ENCODE peak calls at places on chromosomes 13 and 19, in seven cellular contexts. S is cardiac muscle cell, F is fibroblast of mammary gland, I is epithelial cell of esophagus, D is cardiac fibroblast, Y is heart left ventricle, O is uterus. N is an unnamed sample.

GRCh38 chr19:32351807-32352630 is 6.6 kb downstream of the ZNF507 start:
- DNase-seq in S (no peak), F (peak; percentile 71), I (no peak), D (peak; percentile 49), Y (no peak), O (no peak), N (peak; percentile 34)

GRCh38 chr19:409006-409514 is at the start of gene C2CD4C:
- DNase-seq in S (peak; percentile 59), F (no peak), I (peak; percentile 15), D (no peak), Y (peak; percentile 64), O (no peak), N (no peak)

GRCh38 chr13:60647547-60647946 is 250.5 kb downstream of the TDRD3 start:
- DNase-seq in S (no peak), F (no peak), I (no peak), D (no peak), Y (no peak), O (no peak), N (no peak)

GRCh38 chr19:42606660-42607351 is 12.1 kb upstream of the CEACAM8 start:
- DNase-seq in S (peak; percentile 18), F (peak; percentile 40), I (peak; percentile 72), D (peak; percentile 24), Y (peak; percentile 73), O (no peak), N (peak; percentile 54)

GRCh38 chr13:99687728-99688397 is 186.6 kb downstream of the TM9SF2 start:
- DNase-seq in S (no peak), F (no peak), I (no peak), D (no peak), Y (no peak), O (no peak), N (no peak)

GRCh38 chr13:70856706-70857105 is 748.5 kb upstream of the KLHL1 start:
- DNase-seq in S (no peak), F (no peak), I (peak; percentile 55), D (no peak), Y (no peak), O (no peak), N (peak; percentile 3)

GRCh38 chr19:50313812-50314536 is 15.2 kb downstream of the KCNC3 start:
- DNase-seq in S (peak; percentile 25), F (no peak), I (no peak), D (no peak), Y (no peak), O (no peak), N (no peak)

GRCh38 chr13:111913790-111914189 is 153.2 kb upstream of the SOX1 start:
- DNase-seq in S (no peak), F (no peak), I (no peak), D (no peak), Y (no peak), O (no peak), N (no peak)

GRCh38 chr13:42968906-42969305 is 23.1 kb downstream of the EPSTI1 start:
- DNase-seq in S (no peak), F (no peak), I (peak; percentile 85), D (no peak), Y (no peak), O (no peak), N (peak; percentile 63)

GRCh38 chr13:23701191-23701590 is 131.0 kb downstream of the TNFRSF19 start:
- DNase-seq in S (no peak), F (no peak), I (no peak), D (peak; percentile 26), Y (no peak), O (no peak), N (no peak)

GRCh38 chr13:33794576-33794975 is 23.4 kb upstream of the RFC3 start:
- DNase-seq in S (no peak), F (no peak), I (no peak), D (peak; percentile 27), Y (no peak), O (no peak), N (no peak)

GRCh38 chr13:99626461-99627082 is 125.3 kb downstream of the TM9SF2 start:
- DNase-seq in S (no peak), F (peak; percentile 63), I (peak; percentile 31), D (peak; percentile 52), Y (no peak), O (no peak), N (peak; percentile 46)

GRCh38 chr13:36543671-36544070 is 111.4 kb downstream of the CCNA1 start:
- DNase-seq in S (peak; percentile 64), F (no peak), I (no peak), D (no peak), Y (no peak), O (no peak), N (no peak)

GRCh38 chr13:30880756-30881155 is 25.3 kb upstream of the MEDAG start:
- DNase-seq in S (no peak), F (peak; percentile 98), I (peak; percentile 68), D (peak; percentile 89), Y (no peak), O (no peak), N (peak; percentile 83)

GRCh38 chr19:44741841-44742352 is 6.6 kb upstream of the BCL3 start:
- DNase-seq in S (no peak), F (peak; percentile 100), I (peak; percentile 100), D (peak; percentile 100), Y (peak; percentile 98), O (peak; percentile 99), N (peak; percentile 99)

GRCh38 chr19:45125360-45125759 is 32.4 kb downstream of the PPP1R37 start:
- DNase-seq in S (no peak), F (no peak), I (no peak), D (no peak), Y (no peak), O (no peak), N (no peak)

GRCh38 chr19:13729859-13730258 is 34.5 kb upstream of the MRI1 start:
- DNase-seq in S (no peak), F (peak; percentile 25), I (no peak), D (no peak), Y (no peak), O (no peak), N (no peak)

GRCh38 chr19:33953592-33953991 is 156.9 kb downstream of the KCTD15 start:
- DNase-seq in S (no peak), F (no peak), I (no peak), D (no peak), Y (no peak), O (no peak), N (no peak)

GRCh38 chr19:3506384-3507340 is 551 bp downstream of the FZR1 start:
- DNase-seq in S (peak; percentile 43), F (no peak), I (no peak), D (no peak), Y (no peak), O (peak; percentile 54), N (no peak)

GRCh38 chr19:58519087-58519354 is 589 bp downstream of the ZBTB45 start:
- DNase-seq in S (peak; percentile 87), F (peak; percentile 71), I (peak; percentile 81), D (peak; percentile 78), Y (peak; percentile 77), O (peak; percentile 49), N (peak; percentile 62)

GRCh38 chr19:44607049-44607448 is 6.3 kb upstream of the IGSF23 start:
- DNase-seq in S (no peak), F (peak; percentile 47), I (peak; percentile 76), D (peak; percentile 58), Y (no peak), O (peak; percentile 24), N (peak; percentile 82)

GRCh38 chr19:8487137-8487851 is 15.1 kb downstream of the PRAM1 start:
- DNase-seq in S (no peak), F (no peak), I (no peak), D (no peak), Y (peak; percentile 68), O (no peak), N (no peak)

GRCh38 chr13:46831588-46832194 is 34.7 kb upstream of the ESD start:
- DNase-seq in S (peak; percentile 66), F (peak; percentile 71), I (peak; percentile 64), D (peak; percentile 71), Y (no peak), O (peak; percentile 36), N (peak; percentile 59)

GRCh38 chr13:52070929-52071523 is 46.5 kb downstream of the UTP14C start:
- DNase-seq in S (no peak), F (peak; percentile 45), I (peak; percentile 52), D (peak; percentile 44), Y (no peak), O (no peak), N (peak; percentile 53)

DNA sequence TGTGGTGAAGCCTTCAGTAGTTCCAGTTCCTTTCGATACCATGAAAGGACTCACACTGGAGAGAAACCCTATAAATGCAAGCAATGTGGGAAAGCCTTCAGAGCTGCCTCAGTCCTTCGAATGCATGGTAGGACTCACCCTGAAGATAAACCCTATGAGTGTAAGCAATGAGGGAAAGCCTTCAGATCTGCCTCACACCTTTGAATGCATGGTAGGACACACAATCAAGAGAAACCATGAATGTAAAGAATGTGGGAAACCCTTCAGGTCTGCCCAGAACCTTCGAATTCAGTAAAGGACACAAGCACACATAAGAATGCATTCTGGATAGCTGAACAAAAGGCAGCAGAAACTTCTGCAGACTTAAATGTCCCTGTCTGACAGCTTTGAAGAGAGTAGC is 18.3 kb downstream of the ZNF69 start:
- DNase-seq in S (no peak), F (no peak), I (no peak), D (no peak), Y (no peak), O (no peak), N (no peak)
- H3K4me3 ChIP-seq in S (no peak overlapping the region), F (no peak overlapping the region), I (no peak overlapping the region), D (no peak overlapping the region), Y (no peak overlapping the region), O (no peak overlapping the region), N (no peak overlapping the region)

GRCh38 chr19:17794731-17795494 is at the start of gene B3GNT3:
- DNase-seq in S (peak; percentile 20), F (no peak), I (peak; percentile 70), D (peak; percentile 31), Y (peak; percentile 76), O (no peak), N (peak; percentile 49)
- H3K4me3 ChIP-seq in S (no peak within 1 kb of the TSS), F (no peak within 1 kb of the TSS), I (peak within 1 kb of the TSS; percentile 32), D (no peak within 1 kb of the TSS), Y (no peak within 1 kb of the TSS), O (no peak within 1 kb of the TSS), N (peak within 1 kb of the TSS; percentile 40)

GRCh38 chr19:56841194-56841546 is 644 bp upstream of the PEG3 start:
- DNase-seq in S (no peak), F (no peak), I (no peak), D (no peak), Y (no peak), O (no peak), N (no peak)
- H3K4me3 ChIP-seq in S (no peak overlapping the region), F (no peak overlapping the region), I (no peak overlapping the region), D (no peak overlapping the region), Y (no peak overlapping the region), O (no peak overlapping the region), N (no peak overlapping the region)

GRCh38 chr19:10192922-10193321 is 1.8 kb downstream of the DNMT1 start:
- DNase-seq in S (no peak), F (no peak), I (no peak), D (no peak), Y (no peak), O (no peak), N (no peak)
- H3K4me3 ChIP-seq in S (no peak overlapping the region), F (no peak overlapping the region), I (no peak overlapping the region), D (peak overlapping the region; percentile 86), Y (no peak overlapping the region), O (no peak overlapping the region), N (no peak overlapping the region)